ENCODE peak calls at places on chromosomes 11 and 22, in seven cellular contexts. A, H, Q, D, F, C and N are unnamed samples.

GRCh38 chr11:65506316-65506769 is 7.5 kb downstream of the MALAT1 start:
- DNase-seq in D (no peak), Q (no peak), H (no peak), C (no peak), F (no peak), A (no peak), N (no peak)

GRCh38 chr11:72848846-72849466 is 34.7 kb downstream of the ATG16L2 start:
- DNase-seq in H (no peak), F (peak), A (peak), D (no peak), C (no peak), Q (no peak), N (no peak)

GRCh38 chr11:133934599-133935550 is 21.9 kb downstream of the IGSF9B start:
- DNase-seq in A (peak), H (no peak), D (no peak), Q (no peak), C (no peak), F (no peak), N (no peak)

GRCh38 chr11:82547163-82547560 is 186.5 kb downstream of the FAM181B start:
- DNase-seq in C (no peak), Q (no peak), A (no peak), F (no peak), D (no peak), H (no peak), N (no peak)

GRCh38 chr11:79461144-79461543 is 20.3 kb upstream of the TENM4 start:
- DNase-seq in A (peak), F (no peak), H (no peak), Q (no peak), C (no peak), D (no peak), N (no peak)

GRCh38 chr11:121356357-121356756 is 63.8 kb downstream of the SC5D start:
- DNase-seq in F (no peak), A (no peak), C (no peak), H (no peak), D (no peak), Q (no peak), N (no peak)

GRCh38 chr22:32389685-32390084 is 22.4 kb downstream of the RTCB start:
- DNase-seq in F (no peak), C (no peak), D (no peak), Q (peak), H (no peak), A (no peak), N (no peak)

GRCh38 chr22:24965822-24966626 is 13.5 kb downstream of the KIAA1671 start:
- DNase-seq in D (peak), C (no peak), H (no peak), A (no peak), F (no peak), Q (no peak), N (peak)

GRCh38 chr11:46290598-46291309 is 13.3 kb downstream of the CREB3L1 start:
- DNase-seq in F (no peak), D (peak), A (no peak), Q (no peak), H (no peak), C (no peak), N (peak)

GRCh38 chr11:14248577-14248976 is 110.4 kb downstream of the RRAS2 start:
- DNase-seq in A (peak), F (no peak), H (no peak), Q (no peak), C (no peak), D (no peak), N (no peak)

GRCh38 chr11:5736396-5736795 is at the start of gene OR56B1:
- DNase-seq in A (no peak), F (no peak), H (no peak), Q (no peak), D (no peak), C (no peak), N (no peak)

GRCh38 chr11:100863080-100863581 is 176.0 kb downstream of the ARHGAP42 start:
- DNase-seq in H (no peak), Q (no peak), F (no peak), C (no peak), D (no peak), A (no peak), N (no peak)

GRCh38 chr11:106503901-106504300 is 426.4 kb downstream of the AASDHPPT start:
- DNase-seq in D (no peak), Q (no peak), A (no peak), F (no peak), H (no peak), C (no peak), N (no peak)

GRCh38 chr11:15938362-15938725 is 418.0 kb downstream of the SOX6 start:
- DNase-seq in D (no peak), F (no peak), C (no peak), Q (no peak), A (no peak), H (no peak), N (no peak)

GRCh38 chr22:23094695-23095466 is 24.6 kb downstream of the GNAZ start:
- DNase-seq in D (no peak), F (no peak), Q (no peak), H (no peak), A (no peak), C (no peak), N (no peak)

GRCh38 chr11:108498816-108499408 is 728 bp upstream of the POGLUT3 start:
- DNase-seq in H (no peak), Q (no peak), D (peak), F (no peak), C (no peak), A (no peak), N (no peak)

GRCh38 chr11:47494996-47495855 is 46.3 kb upstream of the RAPSN start:
- DNase-seq in Q (no peak), F (no peak), A (no peak), C (no peak), D (no peak), H (no peak), N (no peak)

GRCh38 chr22:46273432-46274148 is 5.8 kb downstream of the TTC38 start:
- DNase-seq in C (no peak), F (no peak), D (no peak), A (no peak), H (no peak), Q (no peak), N (peak)

GRCh38 chr11:55367674-55368073 is at the start of gene OR4A15:
- DNase-seq in A (no peak), F (no peak), D (no peak), C (no peak), Q (no peak), H (no peak), N (no peak)

GRCh38 chr11:15841898-15842297 is 514.4 kb downstream of the SOX6 start:
- DNase-seq in D (no peak), A (no peak), C (no peak), H (no peak), Q (no peak), F (no peak), N (no peak)

GRCh38 chr22:19931514-19931913 is 10.1 kb upstream of the COMT start:
- DNase-seq in Q (no peak), F (no peak), A (no peak), D (no peak), C (no peak), H (no peak), N (no peak)